ENCODE peak calls at places on chromosomes 2 and 18, in five cellular contexts. One of them, this sample, is unnamed.

GRCh38 chr2:185921048-185921756 is 182.6 kb downstream of the FSIP2 start:
- DNase-seq in EH: no peak
- DNase-seq in activated CD4-positive, alpha-beta T cell treated with anti-CD3 and anti-CD28 coated beads, Interleukin-2, amount 50 U/mL, for 1 hour: no peak
- DNase-seq in GM23248: no peak
- DNase-seq in AG09319: no peak
- DNase-seq in this sample: no peak

GRCh38 chr18:47996091-47996541 is 65.7 kb upstream of the SMAD2 start:
- DNase-seq in activated CD4-positive, alpha-beta T cell treated with anti-CD3 and anti-CD28 coated beads, Interleukin-2, amount 50 U/mL, for 1 hour: no peak
- DNase-seq in GM23248: peak
- DNase-seq in EH: no peak
- DNase-seq in AG09319: no peak
- DNase-seq in this sample: peak

GRCh38 chr2:233828546-233829192 is 25.7 kb downstream of the HJURP start:
- DNase-seq in GM23248: no peak
- DNase-seq in activated CD4-positive, alpha-beta T cell treated with anti-CD3 and anti-CD28 coated beads, Interleukin-2, amount 50 U/mL, for 1 hour: no peak
- DNase-seq in AG09319: no peak
- DNase-seq in EH: no peak
- DNase-seq in this sample: no peak

GRCh38 chr2:113041871-113042270 is 10.8 kb downstream of the IL36B start:
- DNase-seq in GM23248: no peak
- DNase-seq in AG09319: no peak
- DNase-seq in activated CD4-positive, alpha-beta T cell treated with anti-CD3 and anti-CD28 coated beads, Interleukin-2, amount 50 U/mL, for 1 hour: no peak
- DNase-seq in EH: no peak
- DNase-seq in this sample: no peak

GRCh38 chr18:63439334-63439733 is 17.1 kb upstream of the VPS4B start:
- DNase-seq in EH: peak
- DNase-seq in activated CD4-positive, alpha-beta T cell treated with anti-CD3 and anti-CD28 coated beads, Interleukin-2, amount 50 U/mL, for 1 hour: peak
- DNase-seq in GM23248: peak
- DNase-seq in AG09319: peak
- DNase-seq in this sample: peak

GRCh38 chr18:13629841-13630747 is 96.3 kb downstream of the FAM210A start:
- DNase-seq in GM23248: peak
- DNase-seq in AG09319: no peak
- DNase-seq in activated CD4-positive, alpha-beta T cell treated with anti-CD3 and anti-CD28 coated beads, Interleukin-2, amount 50 U/mL, for 1 hour: peak
- DNase-seq in EH: peak
- DNase-seq in this sample: peak

GRCh38 chr2:31707992-31708391 is 127.3 kb upstream of the SRD5A2 start:
- DNase-seq in AG09319: no peak
- DNase-seq in activated CD4-positive, alpha-beta T cell treated with anti-CD3 and anti-CD28 coated beads, Interleukin-2, amount 50 U/mL, for 1 hour: no peak
- DNase-seq in GM23248: no peak
- DNase-seq in EH: no peak
- DNase-seq in this sample: no peak

GRCh38 chr18:37299471-37300304 is 265.9 kb downstream of the CELF4 start:
- DNase-seq in EH: peak
- DNase-seq in AG09319: peak
- DNase-seq in activated CD4-positive, alpha-beta T cell treated with anti-CD3 and anti-CD28 coated beads, Interleukin-2, amount 50 U/mL, for 1 hour: no peak
- DNase-seq in GM23248: peak
- DNase-seq in this sample: peak